ENCODE peak calls at places on chromosomes 4 and X, in four cellular contexts. One of them, this sample, is unnamed.

GRCh38 chr4:58188313-58188712 is 1078.1 kb upstream of the IGFBP7 start:
- DNase-seq in neuronal stem cell: no peak
- DNase-seq in GM23248: no peak
- DNase-seq in trophoblast cell: no peak
- DNase-seq in this sample: no peak

GRCh38 chr4:177051473-177052060 is 258.1 kb upstream of the NEIL3 start:
- DNase-seq in neuronal stem cell: peak; percentile 15
- DNase-seq in GM23248: peak; percentile 36
- DNase-seq in trophoblast cell: peak; percentile 64
- DNase-seq in this sample: no peak

GRCh38 chr4:15145709-15146108 is 143.4 kb downstream of the CPEB2 start:
- DNase-seq in neuronal stem cell: no peak
- DNase-seq in GM23248: no peak
- DNase-seq in trophoblast cell: no peak
- DNase-seq in this sample: no peak

GRCh38 chr4:144300616-144301015 is 160.1 kb upstream of the GYPA start:
- DNase-seq in neuronal stem cell: no peak
- DNase-seq in GM23248: no peak
- DNase-seq in trophoblast cell: peak; percentile 84
- DNase-seq in this sample: no peak

GRCh38 chr4:139892973-139893736 is 227.5 kb downstream of the MGST2 start:
- DNase-seq in neuronal stem cell: no peak
- DNase-seq in GM23248: no peak
- DNase-seq in trophoblast cell: peak; percentile 74
- DNase-seq in this sample: no peak

GRCh38 chrX:72532371-72532770 is 40.3 kb downstream of the HDAC8 start:
- DNase-seq in neuronal stem cell: no peak
- DNase-seq in GM23248: peak; percentile 57
- DNase-seq in trophoblast cell: no peak
- DNase-seq in this sample: no peak

GRCh38 chr4:148445071-148445902 is 3.1 kb upstream of the NR3C2 start:
- DNase-seq in neuronal stem cell: peak; percentile 70
- DNase-seq in GM23248: peak; percentile 42
- DNase-seq in trophoblast cell: peak; percentile 47
- DNase-seq in this sample: peak; percentile 88

GRCh38 chr4:60201052-60201673 is 999.0 kb upstream of the ADGRL3 start:
- DNase-seq in neuronal stem cell: peak; percentile 54
- DNase-seq in GM23248: peak; percentile 60
- DNase-seq in trophoblast cell: peak; percentile 85
- DNase-seq in this sample: no peak

GRCh38 chrX:120560405-120560841 is 339 bp downstream of the CUL4B start:
- DNase-seq in neuronal stem cell: no peak
- DNase-seq in GM23248: peak; percentile 67
- DNase-seq in trophoblast cell: peak; percentile 25
- DNase-seq in this sample: no peak

GRCh38 chr4:72390409-72390808 is 178.6 kb downstream of the ADAMTS3 start:
- DNase-seq in neuronal stem cell: no peak
- DNase-seq in GM23248: peak; percentile 61
- DNase-seq in trophoblast cell: no peak
- DNase-seq in this sample: no peak

GRCh38 chr4:86014599-86014998 is 345.3 kb downstream of the MAPK10 start:
- DNase-seq in neuronal stem cell: no peak
- DNase-seq in GM23248: no peak
- DNase-seq in trophoblast cell: peak; percentile 92
- DNase-seq in this sample: no peak

GRCh38 chrX:8867454-8867853 is 66.3 kb upstream of the FAM9A start:
- DNase-seq in neuronal stem cell: no peak
- DNase-seq in GM23248: peak; percentile 44
- DNase-seq in trophoblast cell: no peak
- DNase-seq in this sample: no peak

DNA sequence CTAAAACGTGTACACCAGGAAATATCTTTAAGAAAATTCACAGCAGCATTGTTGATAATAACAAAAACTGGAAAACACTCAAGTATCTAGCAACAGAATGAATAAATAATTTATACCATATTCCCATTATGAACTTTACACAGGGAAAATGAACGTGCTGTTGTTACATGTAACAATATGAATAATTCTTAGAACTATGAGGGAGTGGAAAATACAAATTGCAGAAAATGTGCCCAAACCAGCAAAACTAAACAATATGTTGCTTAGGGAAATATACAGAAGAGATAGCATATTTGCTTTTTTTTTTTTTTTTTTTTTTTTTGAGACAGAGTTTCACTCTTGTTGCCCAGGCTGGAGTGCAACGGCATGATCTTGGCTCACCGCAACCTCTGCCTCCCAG is 14.8 kb upstream of the FAT1 start:
- DNase-seq in neuronal stem cell: no peak
- DNase-seq in GM23248: no peak
- DNase-seq in trophoblast cell: peak; percentile 89
- DNase-seq in this sample: no peak
- H3K9ac ChIP-seq in neuronal stem cell: no peak overlapping the region
- H3K9ac ChIP-seq in GM23248: no peak overlapping the region
- H3K9ac ChIP-seq in trophoblast cell: no peak overlapping the region
- H3K9ac ChIP-seq in this sample: no peak overlapping the region

GRCh38 chr4:98517444-98518021 is 140.9 kb downstream of the TSPAN5 start:
- DNase-seq in neuronal stem cell: no peak
- DNase-seq in GM23248: no peak
- DNase-seq in trophoblast cell: no peak
- DNase-seq in this sample: no peak
- H3K9ac ChIP-seq in neuronal stem cell: no peak overlapping the region
- H3K9ac ChIP-seq in GM23248: no peak overlapping the region
- H3K9ac ChIP-seq in trophoblast cell: no peak overlapping the region
- H3K9ac ChIP-seq in this sample: no peak overlapping the region

DNA sequence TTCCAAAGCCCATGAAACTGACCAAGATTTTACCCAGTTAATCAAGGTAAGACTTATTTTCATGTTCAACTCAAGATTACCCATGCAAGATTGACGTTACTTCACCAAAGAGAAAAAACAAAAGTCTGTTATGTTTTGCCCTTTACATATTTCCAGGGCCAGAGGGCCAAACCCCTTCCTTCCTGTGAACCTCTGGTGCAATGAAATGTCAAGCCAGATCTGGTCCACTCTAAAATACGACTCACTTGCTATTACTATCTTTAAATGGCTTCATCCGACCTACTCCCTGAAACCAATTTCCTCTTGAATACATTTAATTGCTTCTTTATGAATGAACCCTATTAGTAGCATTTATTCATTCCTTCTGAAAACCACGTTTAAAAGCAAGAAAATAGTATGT is 33.0 kb downstream of the TSPAN5 start:
- DNase-seq in neuronal stem cell: no peak
- DNase-seq in GM23248: peak; percentile 39
- DNase-seq in trophoblast cell: no peak
- DNase-seq in this sample: no peak
- H3K9ac ChIP-seq in neuronal stem cell: no peak overlapping the region
- H3K9ac ChIP-seq in GM23248: no peak overlapping the region
- H3K9ac ChIP-seq in trophoblast cell: no peak overlapping the region
- H3K9ac ChIP-seq in this sample: no peak overlapping the region

GRCh38 chr4:67158669-67159068 is 386.6 kb downstream of the CENPC start:
- DNase-seq in neuronal stem cell: no peak
- DNase-seq in GM23248: no peak
- DNase-seq in trophoblast cell: no peak
- DNase-seq in this sample: no peak
- H3K9ac ChIP-seq in neuronal stem cell: no peak overlapping the region
- H3K9ac ChIP-seq in GM23248: no peak overlapping the region
- H3K9ac ChIP-seq in trophoblast cell: no peak overlapping the region
- H3K9ac ChIP-seq in this sample: no peak overlapping the region

DNA sequence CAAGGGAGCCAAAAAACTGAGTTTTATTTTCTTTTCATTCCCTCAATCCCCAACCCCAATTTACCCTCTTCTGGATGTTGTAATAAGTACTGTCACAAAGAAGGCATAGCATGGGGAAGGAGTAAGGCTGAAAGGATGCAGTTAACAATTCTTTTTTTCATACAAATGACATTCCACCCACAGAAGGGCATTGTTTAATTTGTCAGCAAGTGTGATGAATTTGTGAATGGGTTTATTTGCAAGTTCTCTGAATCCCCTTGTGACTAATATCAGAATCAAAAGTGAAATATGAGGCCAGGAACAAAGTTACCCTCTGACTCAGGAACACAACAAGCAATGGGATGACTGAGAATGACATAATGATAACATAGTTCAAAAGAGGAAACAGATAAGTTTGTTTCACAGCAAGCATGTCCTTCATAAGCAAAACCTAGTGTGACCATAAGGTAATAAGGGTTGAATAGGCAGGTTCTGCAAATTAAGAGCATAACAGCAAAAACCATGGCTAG is 2.1 kb downstream of the GEMIN8 start:
- DNase-seq in neuronal stem cell: no peak
- DNase-seq in GM23248: peak; percentile 77
- DNase-seq in trophoblast cell: peak; percentile 6
- DNase-seq in this sample: no peak
- H3K9ac ChIP-seq in neuronal stem cell: no peak overlapping the region
- H3K9ac ChIP-seq in GM23248: peak overlapping the region; percentile 94
- H3K9ac ChIP-seq in trophoblast cell: no peak overlapping the region
- H3K9ac ChIP-seq in this sample: no peak overlapping the region

GRCh38 chrX:125757794-125758564 is 408.1 kb downstream of the DCAF12L2 start:
- DNase-seq in neuronal stem cell: no peak
- DNase-seq in GM23248: no peak
- DNase-seq in trophoblast cell: no peak
- DNase-seq in this sample: no peak
- H3K9ac ChIP-seq in neuronal stem cell: no peak overlapping the region
- H3K9ac ChIP-seq in GM23248: no peak overlapping the region
- H3K9ac ChIP-seq in trophoblast cell: no peak overlapping the region
- H3K9ac ChIP-seq in this sample: no peak overlapping the region

DNA sequence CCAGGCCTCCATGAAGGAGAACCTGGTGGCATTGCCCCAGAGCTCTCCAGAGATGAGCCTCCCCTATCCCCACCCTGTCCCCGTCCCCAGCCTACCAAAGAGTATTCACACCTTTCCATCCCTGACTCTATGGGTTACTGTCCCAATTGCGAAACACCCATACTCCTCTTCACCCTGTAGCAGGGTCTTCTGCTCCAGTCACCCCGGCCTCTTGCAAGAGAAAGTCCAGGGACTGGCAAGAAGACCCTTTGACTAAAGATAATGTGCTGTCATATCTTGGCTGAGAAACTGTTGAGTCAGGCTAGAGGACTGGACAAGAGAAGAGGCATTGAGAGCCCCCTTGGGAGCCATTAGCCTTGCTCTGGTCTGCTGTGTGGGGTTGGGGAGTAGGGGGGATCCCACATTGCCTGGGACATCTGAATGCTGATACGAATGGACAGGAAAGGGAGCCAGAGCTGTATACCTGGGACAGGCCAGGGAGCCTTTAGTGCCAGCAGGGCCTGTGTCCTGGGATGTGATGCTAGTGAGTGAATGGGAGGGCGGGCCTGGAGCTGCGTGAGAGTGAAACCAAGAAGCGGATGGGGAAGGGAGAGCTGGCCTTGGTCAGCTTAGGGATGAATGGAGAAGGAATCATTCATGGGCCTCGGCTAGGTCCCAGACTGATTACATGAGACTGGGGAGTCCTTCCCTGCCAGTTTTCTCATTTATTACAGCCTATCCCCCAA is 27.1 kb downstream of the NALF2 start:
- DNase-seq in neuronal stem cell: no peak
- DNase-seq in GM23248: no peak
- DNase-seq in trophoblast cell: no peak
- DNase-seq in this sample: no peak
- H3K9ac ChIP-seq in neuronal stem cell: peak overlapping the region; percentile 21
- H3K9ac ChIP-seq in GM23248: no peak overlapping the region
- H3K9ac ChIP-seq in trophoblast cell: no peak overlapping the region
- H3K9ac ChIP-seq in this sample: no peak overlapping the region

DNA sequence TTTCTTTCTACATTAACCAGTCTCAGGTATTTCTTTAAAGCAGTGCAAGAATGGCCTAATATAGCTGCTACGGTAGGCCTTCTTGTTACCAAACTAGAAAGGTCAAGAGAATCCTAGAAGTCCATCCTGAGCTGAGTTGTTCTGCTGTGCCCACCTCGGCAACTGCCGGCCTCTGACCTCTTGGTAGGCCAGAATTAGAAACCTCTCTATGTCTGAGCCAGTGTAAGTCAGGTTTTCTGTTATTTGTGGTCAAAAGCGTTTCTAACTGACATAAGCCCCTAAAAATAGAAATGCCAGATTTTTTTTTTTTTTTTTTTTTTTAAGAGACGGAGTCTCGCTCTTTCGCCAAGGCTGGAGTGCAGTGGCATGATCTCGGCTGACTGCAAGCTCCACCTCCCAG is 43.1 kb downstream of the SOWAHB start:
- DNase-seq in neuronal stem cell: no peak
- DNase-seq in GM23248: no peak
- DNase-seq in trophoblast cell: no peak
- DNase-seq in this sample: no peak
- H3K9ac ChIP-seq in neuronal stem cell: no peak overlapping the region
- H3K9ac ChIP-seq in GM23248: no peak overlapping the region
- H3K9ac ChIP-seq in trophoblast cell: no peak overlapping the region
- H3K9ac ChIP-seq in this sample: no peak overlapping the region